ENCODE peak calls at places on chromosomes 13 and 19, in eight cellular contexts. D, L, N, B, C, F, O and S are unnamed samples.

GRCh38 chr19:17243854-17244617 is 1.7 kb downstream of the NR2F6 start:
- DNase-seq in D (no peak), L (peak), N (no peak), B (peak), C (peak), F (no peak), O (no peak), S (peak)

GRCh38 chr13:29294869-29295268 is 300.6 kb downstream of the SLC7A1 start:
- DNase-seq in D (no peak), L (no peak), N (no peak), B (no peak), C (no peak), F (no peak), O (no peak), S (no peak)

GRCh38 chr19:3335431-3336350 is 30.7 kb upstream of the NFIC start:
- DNase-seq in D (no peak), L (no peak), N (no peak), B (peak), C (no peak), F (no peak), O (no peak), S (peak)

GRCh38 chr13:102003848-102004570 is 397.8 kb downstream of the FGF14 start:
- DNase-seq in D (no peak), L (no peak), N (no peak), B (no peak), C (peak), F (no peak), O (no peak), S (peak)

GRCh38 chr19:32676895-32677359 is 1.3 kb downstream of the RGS9BP start:
- DNase-seq in D (no peak), L (peak), N (no peak), B (no peak), C (no peak), F (no peak), O (no peak), S (no peak)

GRCh38 chr19:18504886-18505610 is 16.8 kb downstream of the ELL start:
- DNase-seq in D (no peak), L (no peak), N (no peak), B (no peak), C (no peak), F (no peak), O (peak), S (no peak)

GRCh38 chr19:15419413-15420025 is 731 bp upstream of the AKAP8L start:
- DNase-seq in D (no peak), L (no peak), N (no peak), B (no peak), C (no peak), F (no peak), O (no peak), S (peak)

GRCh38 chr13:76383671-76384461 is 502.3 kb downstream of the KCTD12 start:
- DNase-seq in D (no peak), L (no peak), N (peak), B (no peak), C (peak), F (no peak), O (no peak), S (peak)

GRCh38 chr13:53110614-53111013 is 82.0 kb downstream of the OLFM4 start:
- DNase-seq in D (no peak), L (no peak), N (no peak), B (no peak), C (no peak), F (no peak), O (no peak), S (no peak)

GRCh38 chr13:24511019-24511823 is 1.4 kb downstream of the PARP4 start:
- DNase-seq in D (no peak), L (peak), N (peak), B (no peak), C (peak), F (peak), O (peak), S (peak)

GRCh38 chr19:20662421-20663105 is 1.2 kb upstream of the ZNF626 start:
- DNase-seq in D (peak), L (no peak), N (no peak), B (no peak), C (no peak), F (no peak), O (no peak), S (no peak)

GRCh38 chr19:46616631-46617322 is 8.1 kb downstream of the PTGIR start:
- DNase-seq in D (no peak), L (peak), N (peak), B (peak), C (peak), F (peak), O (peak), S (peak)

GRCh38 chr19:14432817-14433453 is at the start of gene PKN1:
- DNase-seq in D (peak), L (peak), N (peak), B (peak), C (peak), F (no peak), O (peak), S (no peak)

GRCh38 chr13:61880576-61881283 is 465.1 kb upstream of the PCDH20 start:
- DNase-seq in D (no peak), L (peak), N (no peak), B (no peak), C (peak), F (peak), O (no peak), S (no peak)

GRCh38 chr13:93151277-93151676 is 75.3 kb upstream of the GPC6 start:
- DNase-seq in D (no peak), L (no peak), N (no peak), B (no peak), C (peak), F (no peak), O (no peak), S (peak)

GRCh38 chr19:11979527-11979926 is 14.7 kb downstream of the ZNF763 start:
- DNase-seq in D (no peak), L (no peak), N (no peak), B (no peak), C (no peak), F (no peak), O (no peak), S (no peak)

GRCh38 chr13:32125221-32125621 is 93.6 kb downstream of the FRY start:
- DNase-seq in D (no peak), L (no peak), N (no peak), B (no peak), C (no peak), F (no peak), O (no peak), S (peak)

GRCh38 chr19:29323972-29324680 is 111.2 kb upstream of the UQCRFS1 start:
- DNase-seq in D (no peak), L (no peak), N (no peak), B (no peak), C (no peak), F (no peak), O (no peak), S (no peak)

GRCh38 chr19:17329061-17329767 is 5.4 kb downstream of the ANO8 start:
- DNase-seq in D (no peak), L (peak), N (no peak), B (no peak), C (no peak), F (no peak), O (no peak), S (no peak)

GRCh38 chr19:40367577-40368434 is 19.3 kb downstream of the PLD3 start:
- DNase-seq in D (no peak), L (no peak), N (no peak), B (no peak), C (no peak), F (no peak), O (no peak), S (no peak)

GRCh38 chr13:66826398-66826797 is 403.7 kb downstream of the PCDH9 start:
- DNase-seq in D (no peak), L (no peak), N (no peak), B (no peak), C (no peak), F (no peak), O (no peak), S (no peak)

GRCh38 chr19:20244356-20244755 is 77.3 kb downstream of the ZNF486 start:
- DNase-seq in D (no peak), L (no peak), N (no peak), B (no peak), C (no peak), F (no peak), O (no peak), S (no peak)

GRCh38 chr19:46287585-46287984 is 9.3 kb upstream of the HIF3A start:
- DNase-seq in D (no peak), L (no peak), N (no peak), B (no peak), C (no peak), F (no peak), O (no peak), S (no peak)

GRCh38 chr13:33494596-33495214 is 209.2 kb upstream of the STARD13 start:
- DNase-seq in D (no peak), L (no peak), N (no peak), B (peak), C (peak), F (peak), O (no peak), S (peak)

GRCh38 chr13:62626771-62627170 is 1211.1 kb upstream of the PCDH20 start:
- DNase-seq in D (no peak), L (peak), N (no peak), B (no peak), C (no peak), F (no peak), O (no peak), S (no peak)

GRCh38 chr13:33228645-33229445 is 56.7 kb downstream of the STARD13 start:
- DNase-seq in D (no peak), L (peak), N (peak), B (no peak), C (peak), F (peak), O (no peak), S (peak)

GRCh38 chr13:84917252-84917878 is 881.9 kb downstream of the SLITRK6 start:
- DNase-seq in D (no peak), L (no peak), N (no peak), B (no peak), C (peak), F (no peak), O (no peak), S (no peak)

GRCh38 chr19:1244693-1245451 is 3.3 kb downstream of the ATP5F1D start:
- DNase-seq in D (no peak), L (no peak), N (no peak), B (peak), C (no peak), F (no peak), O (no peak), S (peak)

GRCh38 chr19:13825489-13826475 is 30.5 kb downstream of the ZSWIM4 start:
- DNase-seq in D (no peak), L (peak), N (no peak), B (no peak), C (no peak), F (no peak), O (no peak), S (no peak)

GRCh38 chr19:49889687-49890348 is 6.9 kb downstream of the IL4I1 start:
- DNase-seq in D (peak), L (peak), N (peak), B (peak), C (peak), F (peak), O (peak), S (peak)

GRCh38 chr19:51632126-51632525 is 1.9 kb upstream of the SIGLEC5 start:
- DNase-seq in D (no peak), L (no peak), N (no peak), B (no peak), C (no peak), F (no peak), O (no peak), S (no peak)

GRCh38 chr19:37217855-37218591 is at the start of gene ZNF383:
- DNase-seq in D (peak), L (peak), N (no peak), B (peak), C (peak), F (peak), O (peak), S (peak)

GRCh38 chr13:27973956-27974662 is 5.0 kb upstream of the CDX2 start:
- DNase-seq in D (no peak), L (no peak), N (no peak), B (no peak), C (no peak), F (no peak), O (no peak), S (no peak)

GRCh38 chr13:38759390-38759789 is 72.5 kb downstream of the FREM2 start:
- DNase-seq in D (no peak), L (no peak), N (no peak), B (no peak), C (no peak), F (no peak), O (no peak), S (no peak)

GRCh38 chr19:13212759-13213330 is 62.6 kb downstream of the IER2 start:
- DNase-seq in D (no peak), L (peak), N (peak), B (peak), C (peak), F (peak), O (peak), S (peak)

GRCh38 chr19:32651729-32652140 is 23.2 kb downstream of the ANKRD27 start:
- DNase-seq in D (peak), L (peak), N (no peak), B (no peak), C (peak), F (no peak), O (no peak), S (no peak)

GRCh38 chr19:45477216-45477615 is 9.4 kb downstream of the FOSB start:
- DNase-seq in D (no peak), L (no peak), N (no peak), B (no peak), C (no peak), F (no peak), O (no peak), S (no peak)

GRCh38 chr13:42752731-42753130 is 28.7 kb upstream of the FAM216B start:
- DNase-seq in D (no peak), L (no peak), N (no peak), B (no peak), C (no peak), F (no peak), O (no peak), S (no peak)